ENCODE peak calls at places on chromosomes 13 and 19, in eight cellular contexts. T is fibroblast of the aortic adventitia, J is fibroblast of mammary gland, R is AG10803, Z is fibroblast of pulmonary artery, W is nephron progenitor cell, C is transverse colon, K is progenitor cell of endocrine pancreas. A is an unnamed sample.

GRCh38 chr19:8145969-8146368 is 3.4 kb downstream of the FBN3 start:
- DNase-seq in K (no peak), W (no peak), T (no peak), C (no peak), R (no peak), Z (no peak), J (no peak), A (no peak)

GRCh38 chr13:85347251-85347650 is 452.0 kb downstream of the SLITRK6 start:
- DNase-seq in Z (no peak), C (no peak), T (no peak), J (no peak), W (no peak), R (no peak), K (no peak), A (no peak)

GRCh38 chr19:2494447-2495129 is 18.7 kb downstream of the GADD45B start:
- DNase-seq in K (peak), C (peak), R (peak), W (peak), J (peak), Z (peak), T (peak), A (no peak)

GRCh38 chr13:71156550-71156949 is 710.5 kb downstream of the DACH1 start:
- DNase-seq in Z (no peak), K (no peak), W (no peak), R (no peak), J (no peak), T (no peak), C (no peak), A (no peak)

GRCh38 chr19:13882841-13883240 is 5.9 kb downstream of the NANOS3 start:
- DNase-seq in J (no peak), C (no peak), Z (no peak), W (no peak), T (no peak), K (no peak), R (no peak), A (no peak)

GRCh38 chr19:28456708-28457320 is 756.1 kb downstream of the UQCRFS1 start:
- DNase-seq in Z (no peak), C (no peak), K (no peak), W (no peak), J (no peak), R (no peak), T (no peak), A (no peak)

GRCh38 chr13:114115796-114116195 is 16.6 kb downstream of the RASA3 start:
- DNase-seq in K (no peak), C (peak), T (no peak), J (no peak), Z (no peak), R (no peak), W (no peak), A (no peak)

GRCh38 chr13:81051873-81052272 is 710.9 kb upstream of the SPRY2 start:
- DNase-seq in R (no peak), Z (peak), W (no peak), J (peak), K (no peak), T (no peak), C (no peak), A (no peak)

GRCh38 chr13:45492538-45492937 is 27.8 kb downstream of the COG3 start:
- DNase-seq in Z (peak), J (peak), K (no peak), R (peak), C (no peak), T (peak), W (no peak), A (no peak)

GRCh38 chr13:33999830-34000605 is 182.1 kb downstream of the RFC3 start:
- DNase-seq in C (no peak), K (no peak), W (no peak), T (peak), Z (no peak), R (no peak), J (no peak), A (no peak)

GRCh38 chr13:32645854-32646253 is 59.6 kb downstream of the PDS5B start:
- DNase-seq in C (no peak), R (no peak), Z (no peak), W (no peak), J (no peak), K (no peak), T (no peak), A (no peak)

GRCh38 chr19:11160119-11160768 is 4.7 kb upstream of the SPC24 start:
- DNase-seq in R (no peak), K (no peak), J (peak), C (no peak), T (peak), Z (peak), W (no peak), A (no peak)

GRCh38 chr13:51298812-51299211 is 40.7 kb upstream of the SERPINE3 start:
- DNase-seq in T (no peak), K (no peak), J (peak), W (no peak), R (no peak), Z (peak), C (no peak), A (no peak)

GRCh38 chr13:51612867-51613266 is 28.6 kb downstream of the WDFY2 start:
- DNase-seq in R (no peak), T (no peak), C (no peak), K (no peak), W (no peak), Z (no peak), J (no peak), A (no peak)

GRCh38 chr19:41018736-41019290 is 27.7 kb downstream of the CYP2B6 start:
- DNase-seq in T (no peak), Z (no peak), J (no peak), R (no peak), C (no peak), K (no peak), W (no peak), A (no peak)

GRCh38 chr13:42075517-42075916 is 27.1 kb downstream of the DGKH start:
- DNase-seq in R (no peak), K (no peak), T (no peak), Z (no peak), C (no peak), W (no peak), J (no peak), A (no peak)

GRCh38 chr13:79458436-79458835 is 22.5 kb upstream of the NDFIP2 start:
- DNase-seq in C (no peak), R (no peak), Z (no peak), W (no peak), J (no peak), T (no peak), K (no peak), A (no peak)

GRCh38 chr19:1183543-1184172 is 9.6 kb upstream of the SBNO2 start:
- DNase-seq in Z (no peak), R (no peak), T (no peak), J (no peak), C (peak), K (no peak), W (no peak), A (no peak)

GRCh38 chr13:76331948-76332712 is 554.1 kb downstream of the KCTD12 start:
- DNase-seq in W (no peak), K (no peak), R (no peak), Z (peak), J (no peak), T (peak), C (no peak), A (no peak)

GRCh38 chr19:15508035-15508710 is at the start of gene CYP4F22:
- DNase-seq in K (no peak), W (no peak), Z (no peak), C (no peak), R (no peak), T (no peak), J (no peak), A (no peak)

GRCh38 chr13:110186221-110186838 is 120.6 kb downstream of the COL4A1 start:
- DNase-seq in K (no peak), W (no peak), C (no peak), Z (no peak), R (no peak), T (no peak), J (no peak), A (no peak)

GRCh38 chr19:37950471-37951175 is 43.6 kb downstream of the SIPA1L3 start:
- DNase-seq in W (no peak), C (no peak), J (no peak), K (no peak), T (no peak), R (no peak), Z (no peak), A (no peak)

GRCh38 chr13:45339867-45340266 is 1.1 kb downstream of the TPT1 start:
- DNase-seq in J (no peak), C (no peak), W (no peak), T (no peak), K (no peak), R (no peak), Z (no peak), A (no peak)

GRCh38 chr19:1449467-1450442 is at the start of gene APC2:
- DNase-seq in Z (no peak), C (no peak), T (no peak), R (peak), J (no peak), K (no peak), W (peak), A (peak)

GRCh38 chr13:39959497-39959896 is 304.0 kb downstream of the COG6 start:
- DNase-seq in R (no peak), K (no peak), C (no peak), T (peak), J (no peak), Z (no peak), W (no peak), A (no peak)

GRCh38 chr19:47414469-47414868 is 4.9 kb downstream of the MEIS3 start:
- DNase-seq in Z (no peak), J (no peak), W (peak), T (no peak), K (no peak), R (no peak), C (no peak), A (peak)

GRCh38 chr19:8221161-8221560 is 12.0 kb downstream of the CERS4 start:
- DNase-seq in C (no peak), T (no peak), K (no peak), R (no peak), Z (no peak), J (no peak), W (no peak), A (no peak)

DNA sequence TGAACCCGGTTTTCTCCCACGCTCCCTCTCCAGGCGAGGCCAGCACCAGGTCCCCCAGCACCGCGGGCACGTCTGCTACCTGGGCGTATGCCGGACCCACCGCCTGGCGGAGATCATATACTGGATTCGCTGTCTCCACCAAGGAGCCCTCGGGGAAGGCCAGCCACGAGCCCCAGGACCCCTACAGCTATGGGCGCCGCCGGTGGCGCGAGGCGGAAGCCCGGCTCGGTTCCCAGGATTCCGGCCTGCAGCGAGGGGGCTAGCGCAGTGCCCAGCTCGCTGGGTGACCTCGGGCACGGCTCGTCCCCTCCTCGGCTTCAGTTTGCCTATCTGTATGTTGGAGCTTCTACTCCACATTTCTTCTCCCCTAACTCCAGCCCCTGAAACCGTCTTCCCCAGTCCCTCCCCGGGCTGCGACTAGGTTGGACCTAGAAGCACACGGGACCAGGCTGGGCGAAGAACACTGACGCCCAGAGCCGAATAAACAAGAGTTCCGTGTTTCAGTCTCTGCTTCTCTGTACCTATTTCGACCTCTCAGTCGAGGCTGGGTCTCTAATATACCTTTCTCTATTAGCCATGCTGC is 752 bp upstream of the CPT1C start:
- DNase-seq in J (no peak), W (peak), T (no peak), C (no peak), K (no peak), R (no peak), Z (no peak), A (no peak)
- TF ChIP-seq CTCF in J (no peak), W (no peak), T (no peak), C (peak), K (no peak), R (no peak), Z (no peak), A (peak)

GRCh38 chr19:50046649-50047503 is 21.1 kb downstream of the ZNF473 start:
- DNase-seq in C (peak), Z (peak), J (no peak), K (no peak), W (peak), R (peak), T (peak), A (no peak)

GRCh38 chr19:50044922-50045321 is 19.1 kb downstream of the ZNF473 start:
- DNase-seq in J (no peak), C (no peak), R (no peak), K (no peak), Z (no peak), W (no peak), T (no peak), A (no peak)

GRCh38 chr19:50040967-50041366 is 15.2 kb downstream of the ZNF473 start:
- DNase-seq in C (no peak), R (no peak), J (no peak), W (no peak), T (no peak), Z (no peak), K (no peak), A (no peak)

GRCh38 chr19:50042363-50043024 is 16.7 kb downstream of the ZNF473 start:
- DNase-seq in T (no peak), J (no peak), C (no peak), W (no peak), K (no peak), Z (no peak), R (no peak), A (no peak)

DNA sequence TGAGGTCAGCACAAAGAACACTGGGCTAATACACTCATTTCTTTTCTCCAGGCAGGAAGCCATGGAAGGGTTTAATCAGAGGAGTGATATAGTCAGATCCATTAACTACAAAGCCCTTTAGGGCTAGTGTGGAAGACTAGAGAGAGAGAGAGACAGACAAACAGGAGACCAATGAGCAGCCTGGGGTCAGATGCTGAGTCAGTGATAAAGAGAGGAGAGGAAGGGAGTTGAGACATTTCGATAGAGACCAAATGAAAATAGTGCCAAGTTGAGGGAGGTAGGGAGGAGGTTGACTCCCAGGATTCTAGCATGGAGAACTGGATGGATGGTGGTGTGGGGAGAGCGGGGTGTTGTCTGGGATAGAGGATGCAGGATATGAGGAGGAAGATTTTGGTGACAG is 18.2 kb downstream of the ZNF473 start:
- DNase-seq in Z (no peak), K (no peak), J (no peak), W (no peak), C (no peak), R (no peak), T (no peak), A (no peak)
- TF ChIP-seq CTCF in Z (no peak), K (no peak), J (no peak), W (no peak), C (no peak), R (no peak), T (no peak), A (no peak)

GRCh38 chr19:46049597-46049996 is 8.8 kb upstream of the IGFL4 start:
- DNase-seq in W (no peak), C (no peak), R (no peak), K (no peak), Z (no peak), J (no peak), T (no peak), A (no peak)
- TF ChIP-seq CTCF in W (no peak), C (no peak), R (no peak), K (no peak), Z (no peak), J (no peak), T (no peak), A (no peak)

GRCh38 chr19:17831419-17831888 is 10.1 kb upstream of the INSL3 start:
- DNase-seq in J (no peak), W (peak), K (no peak), R (no peak), T (no peak), Z (no peak), C (no peak), A (no peak)

GRCh38 chr19:17832443-17833208 is 11.3 kb upstream of the INSL3 start:
- DNase-seq in J (no peak), K (no peak), C (no peak), W (no peak), Z (no peak), T (no peak), R (no peak), A (no peak)

GRCh38 chr19:17826508-17827056 is 5.3 kb upstream of the INSL3 start:
- DNase-seq in R (no peak), W (no peak), C (no peak), Z (no peak), T (no peak), J (no peak), K (no peak), A (no peak)

GRCh38 chr19:17830567-17831418 is 9.5 kb upstream of the INSL3 start:
- DNase-seq in J (peak), C (peak), Z (peak), K (peak), W (peak), R (peak), T (peak), A (peak)

DNA sequence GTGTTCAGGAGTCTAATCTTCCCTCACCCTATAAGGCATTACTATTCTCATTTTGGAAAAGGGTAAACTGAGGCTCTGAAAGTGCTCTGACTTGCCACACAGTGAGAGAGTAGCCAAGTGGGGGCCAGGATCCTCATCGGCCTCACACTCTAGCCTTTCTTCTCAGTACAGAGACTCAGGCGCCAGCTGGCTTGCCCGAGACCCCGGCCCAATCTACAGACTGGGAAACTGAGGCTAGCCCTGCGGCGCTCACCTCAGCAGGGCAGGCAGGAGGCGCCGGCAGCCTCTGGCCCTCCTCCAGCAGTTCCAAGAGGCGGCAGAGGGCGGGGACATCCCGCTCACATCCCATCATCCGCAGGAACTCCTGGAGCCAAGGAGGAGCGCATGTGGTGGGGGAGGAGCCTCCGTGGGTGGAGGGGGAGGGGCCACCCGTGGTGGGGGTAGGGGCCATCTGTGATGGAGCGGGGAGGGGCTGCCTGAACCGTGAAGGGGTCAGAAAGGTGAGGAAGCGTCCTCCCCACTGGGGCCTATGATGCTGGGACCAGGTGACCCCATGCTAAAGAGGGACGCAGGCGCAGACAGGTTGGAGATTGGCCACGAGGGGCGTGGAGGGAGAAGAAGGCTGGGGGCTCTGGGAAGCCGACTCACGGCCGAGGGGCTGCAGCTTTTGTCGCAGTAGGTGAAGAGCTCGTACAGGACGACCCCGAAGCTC is 8.7 kb upstream of the INSL3 start:
- DNase-seq in J (peak), W (peak), C (peak), K (peak), R (peak), T (peak), Z (peak), A (peak)
- TF ChIP-seq CTCF in J (no peak), W (no peak), C (no peak), K (no peak), R (no peak), T (no peak), Z (no peak), A (no peak)

GRCh38 chr19:42563352-42564210 is 31.1 kb downstream of the CEACAM8 start:
- DNase-seq in C (peak), K (no peak), T (peak), J (peak), R (peak), Z (peak), W (peak), A (peak)
- TF ChIP-seq CTCF in C (peak), K (peak), T (peak), J (peak), R (peak), Z (peak), W (peak), A (peak)

GRCh38 chr13:65653548-65654078 is 1576.5 kb downstream of the PCDH9 start:
- DNase-seq in C (no peak), T (no peak), K (no peak), Z (no peak), R (no peak), W (no peak), J (no peak), A (no peak)

GRCh38 chr13:65660696-65661095 is 1569.4 kb downstream of the PCDH9 start:
- DNase-seq in K (no peak), C (no peak), T (no peak), R (no peak), W (no peak), J (peak), Z (no peak), A (no peak)

GRCh38 chr13:65656740-65657329 is 1573.3 kb downstream of the PCDH9 start:
- DNase-seq in R (peak), Z (peak), K (no peak), W (no peak), C (no peak), T (peak), J (peak), A (no peak)
- TF ChIP-seq CTCF in R (peak), Z (peak), K (peak), W (peak), C (no peak), T (peak), J (peak), A (peak)

GRCh38 chr19:17539288-17540117 is 15.9 kb upstream of the COLGALT1 start:
- DNase-seq in Z (peak), R (peak), K (peak), W (peak), C (peak), J (peak), T (peak), A (peak)
- TF ChIP-seq CTCF in Z (peak), R (peak), K (peak), W (no peak), C (no peak), J (no peak), T (peak), A (peak)

DNA sequence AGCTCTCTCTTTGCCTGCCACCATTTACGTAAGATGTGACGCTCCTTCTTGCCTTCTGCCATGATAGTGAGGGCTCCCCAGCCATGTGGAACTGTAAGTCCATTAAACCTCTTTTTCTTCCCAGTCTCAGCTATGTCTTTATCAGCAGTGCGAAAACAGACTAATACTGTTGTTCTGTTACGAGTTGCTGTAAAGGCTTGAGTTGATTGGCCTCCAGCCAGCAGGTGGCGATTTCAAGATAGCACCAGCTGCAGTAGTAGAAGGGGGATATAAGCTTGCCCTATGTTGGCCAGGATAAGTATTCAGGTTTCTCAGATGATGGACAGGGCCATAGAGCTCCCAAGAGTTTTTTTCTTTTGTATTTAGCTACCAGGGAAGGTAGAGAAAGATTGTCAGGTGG is 385.5 kb downstream of the MZT1 start:
- DNase-seq in Z (no peak), T (no peak), J (no peak), W (no peak), C (no peak), R (no peak), K (no peak), A (no peak)
- TF ChIP-seq CTCF in Z (no peak), T (no peak), J (no peak), W (no peak), C (no peak), R (no peak), K (no peak), A (no peak)